ENCODE peak calls at places on chromosomes 4 and X, in seven cellular contexts. Y is RWPE2, S is sigmoid colon, M is A549, I is PC-3, V is body of pancreas, G is dorsolateral prefrontal cortex. L is an unnamed sample.

GRCh38 chrX:124747295-124747694 is 400.9 kb downstream of the SH2D1A start:
- DNase-seq in S (no peak), Y (no peak), I (no peak), G (no peak), V (no peak), M (no peak), L (no peak)

GRCh38 chr4:146545102-146545501 is 23.4 kb upstream of the SLC10A7 start:
- DNase-seq in I (peak), G (no peak), S (no peak), V (no peak), Y (no peak), M (peak), L (no peak)

GRCh38 chr4:65393078-65393477 is 277.2 kb downstream of the EPHA5 start:
- DNase-seq in Y (no peak), G (no peak), I (no peak), V (no peak), S (no peak), M (no peak), L (no peak)

GRCh38 chr4:186688150-186688943 is 35.3 kb downstream of the FAT1 start:
- DNase-seq in I (no peak), S (no peak), M (no peak), V (no peak), G (no peak), Y (no peak), L (no peak)

GRCh38 chr4:116734178-116734577 is 351.2 kb downstream of the TRAM1L1 start:
- DNase-seq in V (no peak), M (no peak), I (no peak), Y (no peak), G (no peak), S (no peak), L (no peak)

GRCh38 chr4:159941076-159941475 is 838.2 kb downstream of the RAPGEF2 start:
- DNase-seq in I (no peak), Y (no peak), G (no peak), M (no peak), V (no peak), S (no peak), L (no peak)

GRCh38 chr4:89755210-89755609 is 81.8 kb downstream of the SNCA start:
- DNase-seq in M (no peak), G (no peak), I (peak), Y (no peak), V (no peak), S (no peak), L (no peak)

GRCh38 chrX:445727-446126 is 59.0 kb upstream of the PPP2R3B start:
- DNase-seq in S (peak), M (no peak), V (no peak), I (no peak), G (no peak), Y (no peak), L (no peak)

GRCh38 chr4:14771091-14771490 is 231.2 kb upstream of the CPEB2 start:
- DNase-seq in G (no peak), Y (no peak), S (no peak), M (no peak), I (no peak), V (no peak), L (no peak)

GRCh38 chrX:110168585-110168984 is 149.3 kb downstream of the AMMECR1 start:
- DNase-seq in Y (no peak), V (no peak), G (no peak), M (no peak), I (no peak), S (no peak), L (no peak)

GRCh38 chr4:158768577-158769174 is at the start of gene FNIP2:
- DNase-seq in V (peak), S (peak), Y (peak), I (peak), G (peak), M (peak), L (peak)

GRCh38 chrX:15719324-15719968 is 18.6 kb upstream of the CA5B start:
- DNase-seq in V (no peak), S (no peak), G (no peak), M (no peak), I (peak), Y (no peak), L (no peak)

GRCh38 chr4:176238157-176238608 is 30.8 kb downstream of the ASB5 start:
- DNase-seq in G (no peak), V (no peak), M (no peak), S (no peak), I (no peak), Y (no peak), L (no peak)

GRCh38 chr4:8285143-8285975 is 15.8 kb downstream of the HTRA3 start:
- DNase-seq in G (no peak), S (peak), Y (no peak), I (no peak), V (no peak), M (no peak), L (no peak)

GRCh38 chr4:146186556-146186955 is 11.0 kb downstream of the LSM6 start:
- DNase-seq in V (no peak), S (no peak), Y (no peak), G (no peak), I (no peak), M (no peak), L (no peak)

GRCh38 chr4:38013461-38014366 is 53.5 kb downstream of the PTTG2 start:
- DNase-seq in M (no peak), S (peak), Y (no peak), G (no peak), V (peak), I (peak), L (no peak)

GRCh38 chrX:118199997-118200396 is 83.4 kb upstream of the KLHL13 start:
- DNase-seq in S (no peak), Y (no peak), V (peak), I (peak), M (no peak), G (no peak), L (no peak)

GRCh38 chr4:153518637-153519384 is 52.7 kb downstream of the TMEM131L start:
- DNase-seq in M (no peak), I (no peak), Y (no peak), G (no peak), S (no peak), V (peak), L (no peak)

GRCh38 chr4:175651701-175652100 is 160.4 kb downstream of the GPM6A start:
- DNase-seq in V (no peak), Y (no peak), M (no peak), I (no peak), G (no peak), S (no peak), L (no peak)

GRCh38 chr4:140903522-140903928 is 147.3 kb upstream of the TBC1D9 start:
- DNase-seq in Y (no peak), G (no peak), I (no peak), V (no peak), S (no peak), M (no peak), L (no peak)

GRCh38 chrX:36787787-36788186 is 220.4 kb upstream of the FAM47C start:
- DNase-seq in Y (no peak), G (no peak), I (no peak), S (no peak), V (no peak), M (no peak), L (no peak)

GRCh38 chrX:130340271-130340670 is 552 bp downstream of the SLC25A14 start:
- DNase-seq in I (no peak), S (no peak), G (no peak), Y (no peak), V (no peak), M (no peak), L (no peak)

GRCh38 chr4:123055943-123056342 is 133.5 kb upstream of the NUDT6 start:
- DNase-seq in Y (no peak), V (no peak), I (peak), S (no peak), G (no peak), M (no peak), L (no peak)

GRCh38 chr4:171042989-171043524 is 770.1 kb upstream of the GALNTL6 start:
- DNase-seq in I (no peak), M (no peak), V (no peak), G (no peak), Y (peak), S (peak), L (no peak)

GRCh38 chr4:138555584-138555983 is 313.4 kb upstream of the SLC7A11 start:
- DNase-seq in I (peak), M (peak), V (peak), G (no peak), S (no peak), Y (no peak), L (no peak)

GRCh38 chr4:106816501-106816900 is 219.6 kb downstream of the DKK2 start:
- DNase-seq in I (no peak), S (no peak), M (no peak), G (no peak), V (no peak), Y (no peak), L (no peak)

GRCh38 chrX:38055170-38055847 is 49.0 kb downstream of the SYTL5 start:
- DNase-seq in M (no peak), Y (no peak), I (peak), V (no peak), S (no peak), G (no peak), L (no peak)

GRCh38 chr4:74044676-74045075 is 6.2 kb upstream of the CXCL3 start:
- DNase-seq in Y (no peak), V (no peak), M (no peak), S (no peak), G (no peak), I (peak), L (no peak)

GRCh38 chrX:123988423-123989116 is 27.1 kb downstream of the STAG2 start:
- DNase-seq in G (no peak), M (no peak), Y (no peak), S (no peak), I (peak), V (no peak), L (no peak)

GRCh38 chr4:124804584-124804983 is 92.1 kb upstream of the ANKRD50 start:
- DNase-seq in V (no peak), S (no peak), I (no peak), G (no peak), M (no peak), Y (no peak), L (no peak)

GRCh38 chr4:25813705-25814104 is 49.1 kb downstream of the SEL1L3 start:
- DNase-seq in M (peak), V (no peak), I (peak), G (no peak), S (no peak), Y (no peak), L (no peak)

GRCh38 chrX:136272325-136272724 is 21.1 kb upstream of the MAP7D3 start:
- DNase-seq in Y (no peak), V (no peak), S (no peak), I (no peak), G (no peak), M (peak), L (no peak)

GRCh38 chr4:187432310-187432709 is 563.3 kb upstream of the ZFP42 start:
- DNase-seq in M (no peak), G (no peak), Y (no peak), S (no peak), V (no peak), I (no peak), L (no peak)

GRCh38 chr4:2482192-2482591 is 13.3 kb downstream of the RNF4 start:
- DNase-seq in I (no peak), Y (no peak), M (no peak), G (no peak), V (no peak), S (no peak), L (no peak)

GRCh38 chr4:2480649-2481048 is 11.7 kb downstream of the RNF4 start:
- DNase-seq in V (no peak), G (no peak), Y (no peak), M (no peak), I (no peak), S (no peak), L (no peak)

GRCh38 chr4:2483237-2483636 is 14.3 kb downstream of the RNF4 start:
- DNase-seq in Y (no peak), V (no peak), I (no peak), S (no peak), M (no peak), G (no peak), L (no peak)

GRCh38 chr4:2484169-2484568 is 15.3 kb downstream of the RNF4 start:
- DNase-seq in M (no peak), S (no peak), Y (no peak), G (no peak), V (no peak), I (no peak), L (no peak)

DNA sequence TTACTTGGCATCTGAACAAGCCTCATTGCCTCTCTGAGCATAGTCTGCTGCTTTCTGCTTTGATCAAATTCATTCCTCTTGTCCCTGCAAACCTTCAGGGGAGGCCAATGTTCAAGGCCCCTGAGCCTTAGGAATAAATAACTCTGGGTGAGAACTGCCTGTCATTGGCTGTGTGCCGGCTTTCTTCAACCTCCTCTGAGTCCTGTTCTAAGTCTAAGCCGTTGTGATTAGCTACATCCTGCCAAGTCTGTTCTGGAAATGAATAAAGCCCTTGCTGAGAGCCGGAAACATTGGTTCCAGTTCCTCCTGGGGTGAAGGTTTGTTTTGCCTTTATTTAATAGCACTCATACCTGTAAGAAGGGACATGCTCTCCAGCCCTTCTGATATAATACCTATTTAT is 13.8 kb downstream of the RNF4 start:
- DNase-seq in I (no peak), Y (no peak), S (no peak), V (peak), G (no peak), M (no peak), L (no peak)
- H3K27ac ChIP-seq in I (no peak), Y (no peak), S (peak), V (peak), G (peak), M (no peak), L (peak)

DNA sequence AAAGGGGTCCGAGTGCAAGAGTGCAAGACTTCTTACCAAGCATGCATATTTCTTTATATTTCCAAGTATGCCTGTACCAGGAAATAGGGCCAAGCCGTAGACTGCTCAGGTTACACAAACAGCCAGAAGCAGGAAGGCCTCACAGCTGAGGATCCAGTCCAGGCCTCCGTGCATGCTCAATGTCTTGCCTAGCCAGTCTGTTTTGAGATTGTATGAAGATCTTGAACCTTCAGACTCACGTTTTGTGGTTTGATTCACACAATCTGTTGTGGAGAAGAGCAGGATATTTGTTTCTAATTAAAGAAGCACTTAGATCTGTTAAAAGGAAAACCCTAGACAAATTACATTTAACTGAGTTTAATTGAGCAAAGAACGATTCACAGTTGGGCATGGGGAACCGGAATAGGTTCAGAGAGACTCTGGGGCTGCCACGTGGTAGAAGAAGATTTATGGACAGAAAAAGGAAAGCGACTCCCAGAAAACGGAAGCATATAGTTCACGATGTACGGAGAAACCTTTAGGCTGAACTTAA is 1.2 kb downstream of the MGST2 start:
- DNase-seq in G (no peak), I (peak), Y (no peak), M (peak), V (peak), S (peak), L (no peak)
- H3K27ac ChIP-seq in G (peak), I (peak), Y (peak), M (peak), V (peak), S (peak), L (peak)

GRCh38 chr4:79652726-79653125 is 244.7 kb upstream of the GK2 start:
- DNase-seq in S (no peak), Y (no peak), V (no peak), G (no peak), M (no peak), I (no peak), L (no peak)
- H3K27ac ChIP-seq in S (peak), Y (no peak), V (no peak), G (no peak), M (no peak), I (peak), L (no peak)

GRCh38 chrX:155026727-155027508 is at the start of gene FUNDC2:
- DNase-seq in Y (peak), V (peak), S (peak), G (peak), M (peak), I (peak), L (peak)

GRCh38 chrX:155023907-155024833 is 1.6 kb upstream of the F8 start:
- DNase-seq in I (no peak), Y (no peak), S (no peak), G (no peak), V (no peak), M (no peak), L (no peak)

GRCh38 chrX:155027509-155028066 is 944 bp downstream of the FUNDC2 start:
- DNase-seq in V (no peak), I (peak), G (no peak), M (peak), S (peak), Y (no peak), L (no peak)

GRCh38 chrX:155028192-155028591 is 1.5 kb downstream of the FUNDC2 start:
- DNase-seq in I (peak), G (no peak), Y (no peak), V (no peak), S (no peak), M (peak), L (no peak)

DNA sequence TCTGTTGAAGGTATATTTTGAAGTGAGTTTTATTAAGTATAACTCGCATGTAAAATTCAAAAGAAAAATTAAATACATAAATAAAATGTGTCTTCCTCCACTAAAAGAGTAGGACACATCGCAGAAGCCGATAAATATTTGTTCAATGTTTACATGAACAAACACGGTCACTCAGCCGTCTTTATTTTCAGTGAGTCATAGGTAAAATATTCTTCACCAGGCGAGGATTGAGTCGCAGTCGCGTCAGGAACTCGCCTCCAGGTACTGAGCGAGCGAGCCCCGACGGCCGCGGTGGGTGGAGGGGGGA is 271 bp upstream of the FUNDC2 start:
- DNase-seq in I (no peak), M (no peak), Y (no peak), V (no peak), S (no peak), G (no peak), L (no peak)
- H3K27ac ChIP-seq in I (peak), M (peak), Y (peak), V (peak), S (peak), G (peak), L (peak)